ENCODE peak calls at places on chromosomes 13 and 19, in five cellular contexts. N is A673, V is thoracic aorta, U is psoas muscle, Q is lung. Z is an unnamed sample. For H3K36me3, the result is how much of the 10 kb centered on the place peaks cover.

GRCh38 chr13:85724554-85725432 is 74.4 kb downstream of the SLITRK6 start:
- DNase-seq in Q (no peak), U (no peak), N (no peak), V (no peak), Z (peak)

GRCh38 chr13:89496478-89496877 is 1825.3 kb downstream of the SLITRK5 start:
- DNase-seq in Q (no peak), N (no peak), U (no peak), V (no peak), Z (no peak)

GRCh38 chr13:34358811-34359513 is 541.0 kb downstream of the RFC3 start:
- DNase-seq in Q (no peak), V (no peak), N (no peak), U (no peak), Z (peak)

GRCh38 chr19:33429891-33430673 is 56.6 kb downstream of the CEBPG start:
- DNase-seq in V (no peak), U (peak), N (no peak), Q (no peak), Z (no peak)

GRCh38 chr13:94233401-94233800 is 246.1 kb downstream of the DCT start:
- DNase-seq in U (no peak), Q (no peak), N (peak), V (no peak), Z (peak)

GRCh38 chr19:45306522-45307027 is 16.1 kb downstream of the CKM start:
- DNase-seq in U (no peak), Q (no peak), V (no peak), N (peak), Z (no peak)

GRCh38 chr19:47693489-47693888 is 19.7 kb upstream of the EHD2 start:
- DNase-seq in N (no peak), Q (no peak), V (no peak), U (peak), Z (no peak)

GRCh38 chr13:113297370-113297871 is 382 bp downstream of the LAMP1 start:
- DNase-seq in U (no peak), Q (peak), N (no peak), V (no peak), Z (peak)

GRCh38 chr19:48194041-48194871 is 23.8 kb downstream of the ZSWIM9 start:
- DNase-seq in U (no peak), Q (no peak), V (no peak), N (no peak), Z (no peak)

GRCh38 chr13:107370036-107370785 is 802.3 kb upstream of the ARGLU1 start:
- DNase-seq in Q (no peak), U (no peak), N (no peak), V (no peak), Z (peak)

GRCh38 chr19:29873024-29873800 is 61.4 kb downstream of the CCNE1 start:
- DNase-seq in N (peak), U (peak), Q (peak), V (no peak), Z (no peak)

GRCh38 chr19:45730389-45731288 is at the start of gene FBXO46:
- DNase-seq in U (peak), N (peak), Q (peak), V (peak), Z (peak)

GRCh38 chr13:83350569-83350968 is 531.7 kb downstream of the SLITRK1 start:
- DNase-seq in N (peak), V (no peak), U (no peak), Q (no peak), Z (peak)

GRCh38 chr13:111022241-111022640 is 92.9 kb upstream of the ARHGEF7 start:
- DNase-seq in V (no peak), Q (no peak), N (no peak), U (no peak), Z (no peak)

GRCh38 chr19:45824041-45824471 is 8.9 kb upstream of the RSPH6A start:
- DNase-seq in V (no peak), Q (no peak), N (no peak), U (peak), Z (peak)

GRCh38 chr13:98909016-98909415 is 68.8 kb downstream of the DOCK9 start:
- DNase-seq in Q (no peak), N (no peak), V (no peak), U (no peak), Z (peak)

GRCh38 chr13:36261976-36262375 is 35.6 kb downstream of the CCDC169 start:
- DNase-seq in U (no peak), V (no peak), Q (no peak), N (no peak), Z (peak)

GRCh38 chr19:10292206-10292788 is 2.5 kb downstream of the ICAM5 start:
- DNase-seq in N (peak), U (peak), Q (peak), V (peak), Z (peak)

GRCh38 chr13:88622362-88622973 is 951.3 kb downstream of the SLITRK5 start:
- DNase-seq in N (no peak), Q (no peak), U (no peak), V (no peak), Z (peak)

GRCh38 chr13:93307166-93307565 is 80.6 kb downstream of the GPC6 start:
- DNase-seq in N (no peak), Q (no peak), U (no peak), V (no peak), Z (no peak)

GRCh38 chr13:113996912-113997745 is 23.3 kb upstream of the C13orf46 start:
- DNase-seq in U (peak), V (no peak), N (no peak), Q (no peak), Z (no peak)

GRCh38 chr19:21611659-21612402 is 106.4 kb downstream of the ZNF429 start:
- DNase-seq in N (no peak), U (no peak), V (no peak), Q (no peak), Z (no peak)

GRCh38 chr19:38721977-38722773 is 22.1 kb downstream of the CAPN12 start:
- DNase-seq in N (no peak), V (no peak), U (no peak), Q (no peak), Z (no peak)

GRCh38 chr19:10113964-10114650 is 2.6 kb downstream of the P2RY11 start:
- DNase-seq in N (no peak), U (peak), Q (no peak), V (no peak), Z (no peak)

GRCh38 chr19:56670961-56671612 is 470 bp downstream of the ZNF835 start:
- DNase-seq in U (no peak), V (no peak), Q (no peak), N (no peak), Z (no peak)

GRCh38 chr13:45327253-45327954 is 13.6 kb downstream of the TPT1 start:
- DNase-seq in U (no peak), V (no peak), N (no peak), Q (no peak), Z (no peak)
- TF ChIP-seq CTCF in U (no peak), V (no peak), N (no peak), Q (no peak), Z (no peak)

DNA sequence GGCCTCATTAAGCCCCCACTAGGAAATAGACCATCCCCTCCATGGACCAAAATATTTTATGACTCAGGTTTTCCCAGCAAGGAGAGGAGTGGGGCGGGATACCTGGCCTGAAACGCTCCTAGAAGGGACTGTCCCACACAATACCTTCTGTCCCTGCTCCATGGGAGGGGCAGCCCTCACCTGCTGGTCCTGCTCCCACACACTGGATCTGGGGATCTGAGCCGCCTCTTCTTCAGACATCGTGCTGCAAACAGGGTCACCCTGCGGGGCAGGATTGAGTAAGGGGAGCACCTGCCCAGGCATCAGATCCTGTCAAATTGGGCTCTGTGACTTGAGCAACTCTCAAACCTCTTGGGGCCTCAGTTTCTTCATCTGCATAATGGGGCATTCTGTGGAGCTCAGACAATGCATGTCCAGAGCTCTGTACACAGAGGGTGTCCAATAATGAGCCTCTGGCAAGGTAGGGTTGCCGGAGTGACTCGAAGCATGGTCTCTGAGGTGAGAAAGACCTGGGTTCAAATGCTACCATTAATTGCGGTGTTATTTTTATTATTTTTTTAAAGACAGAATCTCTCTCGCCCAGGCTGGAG is 1.1 kb downstream of the PLIN5 start:
- DNase-seq in Q (no peak), V (no peak), U (no peak), N (no peak), Z (no peak)
- H3K36me3 ChIP-seq in Q (under half), V (under half), U (under half), N (under half), Z (under half)

GRCh38 chr19:19387108-19387507 is 18.4 kb upstream of the GATAD2A start:
- DNase-seq in U (no peak), V (no peak), N (no peak), Q (no peak), Z (no peak)
- H3K4me3 ChIP-seq in U (peak), V (peak), N (peak), Q (no peak), Z (peak)

GRCh38 chr13:43377149-43377548 is 353.8 kb downstream of the DNAJC15 start:
- DNase-seq in V (no peak), N (no peak), U (peak), Q (no peak), Z (no peak)
- TF ChIP-seq CTCF in V (no peak), N (no peak), U (no peak), Q (no peak), Z (no peak)

GRCh38 chr13:25330541-25330940 is 29.1 kb downstream of the NUP58 start:
- DNase-seq in U (no peak), Q (no peak), V (no peak), N (no peak), Z (peak)
- H3K36me3 ChIP-seq in U (under half), Q (under half), V (under half), N (half or more), Z (under half)

DNA sequence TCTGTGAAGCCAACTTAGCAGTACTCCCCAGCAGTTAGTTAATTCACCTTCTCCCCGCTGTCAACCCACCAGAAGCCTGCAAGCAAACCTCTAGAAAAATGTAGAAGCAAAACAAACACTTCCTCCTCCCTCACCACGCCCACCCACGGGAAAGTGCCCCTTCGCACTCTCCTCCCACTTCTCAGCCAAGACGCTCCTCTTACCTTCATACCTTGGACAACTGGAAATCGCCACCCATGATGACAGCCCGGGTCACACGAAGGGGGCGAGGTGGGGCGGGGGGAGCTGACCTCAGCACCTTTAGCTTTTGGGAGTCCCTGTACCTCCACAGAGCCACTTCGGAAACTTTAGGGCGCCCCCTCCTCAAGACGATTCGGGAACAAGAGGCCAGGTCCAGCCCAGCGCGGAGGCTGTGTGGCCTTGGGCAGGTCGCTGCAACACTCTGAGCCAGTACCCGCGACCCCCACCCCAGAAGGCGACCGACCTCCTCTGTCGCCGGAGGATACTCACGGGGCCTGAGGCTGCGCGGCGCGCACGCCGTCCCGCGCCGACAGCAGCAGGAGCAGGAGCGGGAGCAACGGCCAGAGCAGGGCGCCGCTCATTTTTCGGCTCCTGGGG is 460 bp downstream of the CPAMD8 start:
- DNase-seq in V (no peak), Q (peak), U (no peak), N (no peak), Z (no peak)
- H3K4me3 ChIP-seq in V (peak), Q (peak), U (peak), N (peak), Z (no peak)

DNA sequence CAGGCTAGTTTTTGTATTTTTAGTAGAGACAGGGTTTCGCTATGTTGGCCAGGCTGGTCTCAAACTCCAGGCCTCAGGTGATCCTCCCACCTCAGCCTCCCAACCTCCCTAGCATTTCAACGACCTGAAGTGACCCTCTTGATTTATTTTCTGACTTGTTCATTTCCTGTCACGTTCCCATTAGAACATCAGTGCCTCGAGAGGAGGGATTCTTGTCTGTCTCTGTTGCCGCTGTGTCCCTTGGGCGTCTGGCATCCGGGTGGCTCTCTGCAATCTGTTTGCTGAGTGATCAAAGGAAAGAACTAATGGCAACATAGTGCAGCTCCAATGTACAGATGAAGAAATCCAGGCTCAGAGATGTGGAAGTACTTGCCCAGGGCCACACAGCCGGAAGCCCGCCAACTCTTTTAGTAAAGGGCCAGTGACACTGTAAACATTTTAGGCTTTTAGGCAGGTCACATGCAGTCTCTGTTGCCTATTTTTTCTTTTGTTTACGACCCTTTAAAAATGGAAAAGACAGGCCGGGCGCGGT is 47.5 kb downstream of the NFIC start:
- DNase-seq in N (peak), Q (no peak), V (no peak), U (peak), Z (no peak)
- TF ChIP-seq CTCF in N (no peak), Q (no peak), V (no peak), U (no peak), Z (no peak)

Z was measured in bronchial epithelial cell.